ENCODE peak calls at places on chromosomes 4 and X, in five cellular contexts. C is osteocyte; P is AG04449; A is activated naive CD4-positive, alpha-beta T cell treated with anti-CD3 and anti-CD28 coated beads, Interleukin-2, amount 50 U/mL, for 16 hours; V is NCI-H345. G is an unnamed sample.

GRCh38 chr4:172521680-172522079 is 646.9 kb upstream of the GALNT7 start:
- DNase-seq in P (no peak), C (no peak), A (no peak), V (no peak), G (no peak)

GRCh38 chr4:106264331-106264728 is 51.7 kb downstream of the TBCK start:
- DNase-seq in C (no peak), A (no peak), P (no peak), V (no peak), G (no peak)

GRCh38 chr4:171812377-171813194 is 618 bp upstream of the GALNTL6 start:
- DNase-seq in A (no peak), C (no peak), P (no peak), V (peak), G (no peak)

GRCh38 chrX:13381514-13381913 is 61.7 kb upstream of the ATXN3L start:
- DNase-seq in V (no peak), A (no peak), C (no peak), P (no peak), G (no peak)

GRCh38 chr4:76752911-76753494 is 144.9 kb downstream of the SOWAHB start:
- DNase-seq in A (no peak), P (peak), V (peak), C (no peak), G (peak)

GRCh38 chr4:170274616-170275015 is 184.9 kb upstream of the AADAT start:
- DNase-seq in V (no peak), P (no peak), A (no peak), C (no peak), G (no peak)

GRCh38 chr4:176841730-176842129 is 49.0 kb upstream of the VEGFC start:
- DNase-seq in V (no peak), A (no peak), C (no peak), P (peak), G (no peak)

GRCh38 chrX:106874075-106874474 is 29.1 kb downstream of the RIPPLY1 start:
- DNase-seq in V (peak), C (no peak), P (no peak), A (no peak), G (no peak)

GRCh38 chr4:80846210-80846609 is 184.3 kb upstream of the BMP3 start:
- DNase-seq in A (no peak), P (no peak), C (no peak), V (no peak), G (no peak)

G was measured in BJ.